ENCODE peak calls at places on chromosomes 5 and 9, in four cellular contexts. M, J, L and B are unnamed samples.

GRCh38 chr5:173094012-173094661 is 38.0 kb downstream of the CREBRF start:
- DNase-seq in M (no peak), J (no peak), L (no peak), B (no peak)

GRCh38 chr5:142151436-142152382 is 43.1 kb downstream of the NDFIP1 start:
- DNase-seq in M (peak; percentile 59), J (peak; percentile 10), L (no peak), B (peak; percentile 51)

GRCh38 chr9:36137392-36138004 is 965 bp downstream of the GLIPR2 start:
- DNase-seq in M (no peak), J (no peak), L (no peak), B (no peak)

GRCh38 chr9:69036319-69036718 is 767 bp downstream of the FXN start:
- DNase-seq in M (no peak), J (no peak), L (no peak), B (no peak)

GRCh38 chr5:68287976-68288755 is 72.6 kb downstream of the PIK3R1 start:
- DNase-seq in M (no peak), J (peak; percentile 29), L (no peak), B (no peak)

GRCh38 chr5:34499001-34499734 is 157.0 kb upstream of the RAI14 start:
- DNase-seq in M (no peak), J (no peak), L (no peak), B (no peak)

GRCh38 chr9:129387822-129388221 is 209.8 kb upstream of the IER5L start:
- DNase-seq in M (no peak), J (no peak), L (no peak), B (no peak)

GRCh38 chr5:132498152-132498551 is 7.6 kb upstream of the IRF1 start:
- DNase-seq in M (no peak), J (no peak), L (no peak), B (no peak)

GRCh38 chr5:127876384-127876783 is 173.2 kb downstream of the CCDC192 start:
- DNase-seq in M (no peak), J (no peak), L (no peak), B (no peak)